ENCODE peak calls at places on chromosomes 3 and 15, in seven cellular contexts. B, X, K, F, Q, G and O are unnamed samples.

GRCh38 chr15:74156018-74156417 is 17.5 kb upstream of the ISLR start:
- DNase-seq in B (no peak), X (no peak), K (no peak), F (no peak), Q (no peak), G (no peak), O (no peak)

GRCh38 chr3:116350119-116350733 is 95.1 kb downstream of the LSAMP start:
- DNase-seq in B (no peak), X (no peak), K (no peak), F (no peak), Q (no peak), G (no peak), O (no peak)

GRCh38 chr3:141859651-141860050 is 16.8 kb upstream of the ATP1B3 start:
- DNase-seq in B (no peak), X (no peak), K (no peak), F (no peak), Q (no peak), G (no peak), O (no peak)

GRCh38 chr15:101482526-101483371 is 6.8 kb downstream of the PCSK6 start:
- DNase-seq in B (peak), X (peak), K (no peak), F (no peak), Q (peak), G (no peak), O (no peak)

GRCh38 chr15:73982251-73982962 is 9.7 kb downstream of the STOML1 start:
- DNase-seq in B (peak), X (peak), K (no peak), F (peak), Q (peak), G (no peak), O (peak)

GRCh38 chr3:184546252-184546651 is 15.3 kb upstream of the EPHB3 start:
- DNase-seq in B (no peak), X (no peak), K (no peak), F (no peak), Q (no peak), G (no peak), O (no peak)

GRCh38 chr3:171838218-171838720 is 4.9 kb upstream of the TMEM212 start:
- DNase-seq in B (peak), X (no peak), K (peak), F (peak), Q (peak), G (no peak), O (no peak)

GRCh38 chr15:79897701-79898113 is 893 bp upstream of the MTHFS start:
- DNase-seq in B (no peak), X (no peak), K (no peak), F (no peak), Q (no peak), G (no peak), O (no peak)

GRCh38 chr15:47427463-47427862 is 289.8 kb upstream of the SEMA6D start:
- DNase-seq in B (no peak), X (no peak), K (no peak), F (no peak), Q (no peak), G (no peak), O (no peak)

GRCh38 chr3:49813497-49814174 is at the start of gene UBA7:
- DNase-seq in B (peak), X (peak), K (no peak), F (peak), Q (peak), G (no peak), O (peak)

GRCh38 chr3:152834354-152835310 is at the start of gene P2RY1:
- DNase-seq in B (peak), X (peak), K (peak), F (peak), Q (peak), G (no peak), O (peak)

GRCh38 chr3:185200639-185201038 is 47.8 kb upstream of the C3orf70 start:
- DNase-seq in B (no peak), X (peak), K (no peak), F (peak), Q (no peak), G (no peak), O (no peak)

GRCh38 chr15:29676961-29677402 is 145.3 kb downstream of the TJP1 start:
- DNase-seq in B (no peak), X (peak), K (no peak), F (peak), Q (no peak), G (no peak), O (no peak)

GRCh38 chr15:63514533-63514943 is 10.1 kb downstream of the USP3 start:
- DNase-seq in B (no peak), X (peak), K (no peak), F (no peak), Q (no peak), G (no peak), O (no peak)

GRCh38 chr15:80174017-80174746 is 21.4 kb downstream of the FAH start:
- DNase-seq in B (peak), X (no peak), K (no peak), F (peak), Q (no peak), G (no peak), O (no peak)

GRCh38 chr3:43852066-43852465 is 161.3 kb downstream of the ABHD5 start:
- DNase-seq in B (no peak), X (peak), K (no peak), F (peak), Q (no peak), G (no peak), O (no peak)

GRCh38 chr3:125398952-125399351 is 23.8 kb upstream of the ZNF148 start:
- DNase-seq in B (no peak), X (peak), K (no peak), F (no peak), Q (no peak), G (no peak), O (no peak)

GRCh38 chr3:181712505-181713299 is 977 bp downstream of the SOX2 start:
- DNase-seq in B (no peak), X (peak), K (peak), F (no peak), Q (no peak), G (no peak), O (peak)

GRCh38 chr3:74613566-74613965 is 893 bp downstream of the CNTN3 start:
- DNase-seq in B (no peak), X (no peak), K (no peak), F (no peak), Q (no peak), G (no peak), O (peak)

GRCh38 chr3:192881159-192881786 is 36.4 kb downstream of the MB21D2 start:
- DNase-seq in B (no peak), X (no peak), K (no peak), F (no peak), Q (no peak), G (no peak), O (no peak)

GRCh38 chr3:119741701-119742100 is 38.9 kb downstream of the CFAP91 start:
- DNase-seq in B (no peak), X (no peak), K (no peak), F (no peak), Q (no peak), G (no peak), O (no peak)

GRCh38 chr3:136994772-136995516 is 37.2 kb downstream of the IL20RB start:
- DNase-seq in B (peak), X (peak), K (no peak), F (peak), Q (peak), G (no peak), O (peak)

GRCh38 chr3:99943931-99944761 is 126.5 kb downstream of the CMSS1 start:
- DNase-seq in B (no peak), X (no peak), K (no peak), F (no peak), Q (no peak), G (no peak), O (no peak)

GRCh38 chr3:96330795-96331194 is 483.6 kb upstream of the EPHA6 start:
- DNase-seq in B (no peak), X (no peak), K (no peak), F (no peak), Q (no peak), G (no peak), O (no peak)

GRCh38 chr3:96334779-96335178 is 479.6 kb upstream of the EPHA6 start:
- DNase-seq in B (no peak), X (no peak), K (no peak), F (no peak), Q (no peak), G (no peak), O (no peak)

GRCh38 chr3:96331341-96331740 is 483.1 kb upstream of the EPHA6 start:
- DNase-seq in B (no peak), X (peak), K (no peak), F (no peak), Q (no peak), G (no peak), O (no peak)
- TF ChIP-seq CTCF in B (no peak), X (peak), K (no peak), F (peak), Q (no peak), G (no peak), O (no peak)

DNA sequence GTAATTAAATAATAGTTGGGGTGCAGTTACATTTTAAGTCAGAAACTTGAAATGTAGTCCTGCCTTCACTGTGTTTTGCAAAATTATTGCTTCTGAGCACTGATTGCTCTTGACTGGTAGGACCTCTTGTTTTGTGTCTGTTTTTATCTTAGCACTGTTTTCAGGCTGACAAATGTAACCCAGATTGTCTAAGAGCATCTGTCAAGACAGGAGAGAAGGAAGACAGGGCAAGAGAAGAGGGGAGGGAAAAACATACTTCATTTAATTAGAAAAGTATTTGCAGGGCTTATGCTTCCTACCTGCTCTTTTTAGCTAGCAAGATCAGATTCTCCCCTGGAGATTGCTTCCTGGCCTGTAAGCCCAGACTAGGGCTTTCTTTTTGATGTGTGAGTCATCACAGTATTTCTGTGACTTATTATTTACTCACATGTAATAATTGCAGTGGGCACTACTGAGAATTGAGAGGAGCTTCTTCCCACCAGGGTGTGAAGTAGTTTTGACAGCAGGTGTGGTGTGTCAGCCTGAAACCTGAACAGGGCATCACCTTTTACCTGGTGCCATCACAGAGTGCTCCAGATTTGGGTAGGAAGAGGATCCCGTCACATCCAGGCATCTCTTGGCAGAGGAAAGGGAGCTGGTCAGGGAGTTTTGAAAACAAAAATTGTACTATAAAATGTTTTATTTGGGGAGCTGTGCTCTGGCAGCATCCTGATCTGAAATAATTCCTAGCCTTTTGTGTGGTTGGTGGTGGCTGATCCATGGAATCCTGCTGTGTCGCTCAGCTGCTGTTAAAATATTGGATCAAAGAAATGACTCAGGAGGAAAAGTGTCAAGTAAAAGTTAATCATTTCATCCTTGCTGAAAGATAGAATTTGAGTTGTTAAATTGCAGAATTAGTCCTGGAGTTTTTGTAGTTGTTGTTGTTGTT is 98.2 kb downstream of the TMEM108 start:
- DNase-seq in B (no peak), X (peak), K (no peak), F (peak), Q (no peak), G (no peak), O (no peak)
- TF ChIP-seq CTCF in B (no peak), X (no peak), K (no peak), F (no peak), Q (no peak), G (no peak), O (no peak)

DNA sequence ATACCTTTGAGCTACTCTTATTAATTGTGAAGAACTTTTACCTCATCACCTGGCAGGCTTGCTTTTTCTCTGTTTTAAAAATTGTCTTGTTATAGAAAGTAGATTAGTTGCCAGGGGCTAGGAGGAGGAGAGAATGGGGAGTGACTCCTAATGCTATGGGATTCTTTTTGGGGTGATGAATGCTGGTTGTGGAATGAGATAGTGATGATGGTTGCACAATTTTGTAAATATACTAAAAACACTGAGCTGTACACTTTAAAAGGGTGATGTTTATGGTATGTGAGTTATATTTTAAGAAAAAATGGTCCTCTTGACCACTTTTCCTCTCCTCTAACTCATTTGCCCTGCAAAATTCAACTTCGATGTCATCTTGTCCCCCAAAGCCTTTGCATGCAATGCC is 31.8 kb upstream of the LRIG1 start:
- DNase-seq in B (no peak), X (no peak), K (no peak), F (no peak), Q (no peak), G (no peak), O (no peak)
- TF ChIP-seq CTCF in B (no peak), X (no peak), K (no peak), F (no peak), Q (no peak), G (no peak), O (no peak)

GRCh38 chr3:45660567-45660901 is 28.7 kb upstream of the SACM1L start:
- DNase-seq in B (no peak), X (no peak), K (no peak), F (no peak), Q (no peak), G (no peak), O (no peak)

GRCh38 chr3:45665101-45665572 is 24.1 kb upstream of the SACM1L start:
- DNase-seq in B (no peak), X (peak), K (peak), F (no peak), Q (no peak), G (peak), O (peak)

GRCh38 chr3:45667569-45667967 is 21.6 kb upstream of the SACM1L start:
- DNase-seq in B (no peak), X (no peak), K (no peak), F (no peak), Q (no peak), G (no peak), O (no peak)

GRCh38 chr3:45666729-45667440 is 22.3 kb upstream of the SACM1L start:
- DNase-seq in B (no peak), X (peak), K (no peak), F (peak), Q (peak), G (no peak), O (no peak)

DNA sequence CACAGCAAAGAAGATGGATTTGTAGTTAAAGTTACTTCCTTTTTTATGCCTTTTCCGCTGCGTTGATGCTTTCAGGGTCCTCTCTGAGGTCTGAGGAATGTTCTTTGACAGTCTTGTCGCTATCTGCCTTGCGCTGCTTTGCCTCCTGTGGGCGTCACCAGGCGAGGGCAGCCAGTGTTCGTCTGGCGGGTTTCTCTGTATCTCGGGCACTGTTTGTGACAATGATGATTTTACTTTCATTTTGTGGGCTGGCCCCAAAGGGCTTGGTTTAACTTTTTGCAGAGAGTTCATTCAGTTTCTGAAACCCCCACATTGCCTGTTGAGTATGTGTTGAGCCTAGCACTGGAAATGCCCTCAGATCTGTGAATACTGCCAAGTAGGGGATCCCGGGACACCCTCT is 24.6 kb upstream of the SACM1L start:
- DNase-seq in B (no peak), X (no peak), K (no peak), F (no peak), Q (no peak), G (peak), O (peak)
- TF ChIP-seq CTCF in B (no peak), X (no peak), K (no peak), F (no peak), Q (no peak), G (no peak), O (no peak)

DNA sequence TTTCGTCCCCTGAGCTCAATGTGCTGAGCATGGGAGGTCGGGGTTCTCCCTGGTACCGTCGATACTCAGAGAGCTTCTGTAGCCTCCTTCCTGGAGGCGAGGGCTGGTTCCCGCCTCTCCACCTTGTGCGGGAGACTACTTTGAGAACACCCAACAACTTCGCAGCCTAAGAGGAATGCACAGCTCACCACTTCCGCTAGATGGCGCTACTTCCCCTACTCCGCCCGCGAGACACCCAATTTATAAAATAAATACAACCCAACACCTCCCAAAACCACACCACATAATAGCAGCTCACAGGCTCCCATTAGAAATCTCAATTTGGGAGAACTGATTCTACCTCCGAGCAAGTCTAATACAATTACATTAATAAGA is 1.2 kb downstream of the RGMA start:
- DNase-seq in B (peak), X (peak), K (peak), F (peak), Q (peak), G (peak), O (peak)
- TF ChIP-seq CTCF in B (peak), X (peak), K (peak), F (peak), Q (peak), G (peak), O (peak)

GRCh38 chr15:68328485-68328884 is 50.9 kb downstream of the FEM1B start:
- DNase-seq in B (no peak), X (no peak), K (no peak), F (no peak), Q (no peak), G (no peak), O (no peak)
- TF ChIP-seq CTCF in B (no peak), X (no peak), K (no peak), F (no peak), Q (no peak), G (no peak), O (no peak)